ENCODE peak calls at places on chromosomes 7 and 10, in nine cellular contexts. F is foreskin fibroblast; I is cardiac fibroblast; C is B cell; H is GM13976; P is A549; K is CD4-positive, alpha-beta T cell; J is stomach; G is cardiac muscle cell. Y is an unnamed sample.

GRCh38 chr7:151240942-151241754 is 7.3 kb downstream of the SMARCD3 start:
- DNase-seq in J (no peak), P (no peak), C (no peak), I (no peak), H (no peak), F (no peak), K (no peak), G (no peak), Y (no peak)

GRCh38 chr10:77692782-77693181 is 55.2 kb upstream of the KCNMA1 start:
- DNase-seq in K (no peak), C (no peak), J (no peak), F (peak; percentile 42), P (no peak), I (peak; percentile 55), H (no peak), G (peak; percentile 55), Y (peak; percentile 6)

GRCh38 chr10:31745612-31746376 is 182.8 kb downstream of the ARHGAP12 start:
- DNase-seq in I (peak; percentile 96), K (no peak), J (no peak), G (peak; percentile 63), P (peak; percentile 50), F (peak; percentile 94), H (no peak), C (no peak), Y (no peak)

GRCh38 chr7:139109188-139109982 is at the start of gene ZC3HAV1:
- DNase-seq in C (peak; percentile 92), I (peak; percentile 91), H (peak; percentile 88), K (peak; percentile 80), G (peak; percentile 91), P (peak; percentile 86), F (peak; percentile 85), J (peak; percentile 88), Y (peak; percentile 90)

GRCh38 chr7:142104550-142105527 is 6.7 kb upstream of the MGAM2 start:
- DNase-seq in J (peak; percentile 37), F (no peak), H (no peak), K (no peak), G (peak; percentile 4), I (peak; percentile 72), P (peak; percentile 50), C (no peak), Y (peak; percentile 71)

GRCh38 chr10:119450606-119451304 is 91.8 kb downstream of the RGS10 start:
- DNase-seq in H (no peak), G (no peak), P (no peak), C (no peak), K (no peak), J (no peak), F (peak; percentile 33), I (peak; percentile 38), Y (no peak)

GRCh38 chr10:70656489-70656888 is 15.8 kb upstream of the ADAMTS14 start:
- DNase-seq in J (no peak), C (no peak), K (no peak), H (peak; percentile 73), F (peak; percentile 99), G (peak; percentile 95), I (peak; percentile 99), P (no peak), Y (no peak)

GRCh38 chr7:148395990-148396716 is 194.4 kb upstream of the C7orf33 start:
- DNase-seq in J (no peak), G (no peak), F (no peak), K (no peak), C (no peak), I (no peak), P (no peak), H (no peak), Y (no peak)

GRCh38 chr10:112951349-112952281 is 1.6 kb downstream of the TCF7L2 start:
- DNase-seq in F (peak; percentile 66), C (peak; percentile 32), P (peak; percentile 53), G (peak; percentile 86), K (no peak), J (peak; percentile 55), H (peak; percentile 49), I (peak; percentile 91), Y (peak; percentile 68)

GRCh38 chr7:29957921-29958320 is 31.7 kb downstream of the SCRN1 start:
- DNase-seq in H (no peak), C (no peak), J (no peak), G (no peak), I (no peak), F (no peak), P (no peak), K (no peak), Y (no peak)

GRCh38 chr7:102457352-102457924 is 7.2 kb downstream of the ALKBH4 start:
- DNase-seq in G (no peak), K (no peak), I (no peak), C (no peak), J (no peak), H (no peak), P (no peak), F (no peak), Y (no peak)

GRCh38 chr7:52639126-52639525 is 396.3 kb upstream of the POM121L12 start:
- DNase-seq in J (no peak), H (no peak), P (no peak), K (no peak), G (no peak), F (no peak), C (no peak), I (no peak), Y (no peak)

GRCh38 chr10:71981868-71982230 is 17.7 kb downstream of the CHST3 start:
- DNase-seq in J (no peak), H (peak; percentile 10), P (no peak), F (no peak), C (no peak), I (no peak), G (no peak), K (no peak), Y (no peak)

GRCh38 chr10:71982269-71983178 is 18.3 kb downstream of the CHST3 start:
- DNase-seq in F (no peak), H (no peak), I (no peak), J (no peak), K (no peak), G (no peak), P (no peak), C (no peak), Y (no peak)

GRCh38 chr10:71984798-71985388 is 20.7 kb downstream of the CHST3 start:
- DNase-seq in J (no peak), P (no peak), K (no peak), C (no peak), G (peak; percentile 19), I (no peak), H (peak; percentile 70), F (no peak), Y (no peak)

GRCh38 chr10:71984126-71984797 is 20.1 kb downstream of the CHST3 start:
- DNase-seq in J (no peak), C (no peak), P (no peak), H (no peak), K (no peak), I (no peak), G (no peak), F (no peak), Y (no peak)

GRCh38 chr10:71985542-71986250 is 21.5 kb downstream of the CHST3 start:
- DNase-seq in K (no peak), H (peak; percentile 69), C (no peak), I (peak; percentile 77), P (no peak), F (peak; percentile 82), G (peak; percentile 94), J (no peak), Y (no peak)
- TF ChIP-seq CTCF in K (no peak), H (no peak), C (no peak), I (no peak), P (no peak), F (no peak), G (peak; percentile 16), J (no peak), Y (no peak)

GRCh38 chr7:146175716-146176115 is 59.1 kb downstream of the CNTNAP2 start:
- DNase-seq in F (no peak), K (no peak), P (peak; percentile 0), I (peak; percentile 17), J (no peak), G (peak; percentile 23), C (no peak), H (no peak), Y (no peak)
- TF ChIP-seq CTCF in F (no peak), K (no peak), P (no peak), I (no peak), J (no peak), G (peak; percentile 17), C (no peak), H (no peak), Y (no peak)

GRCh38 chr7:77908664-77909063 is 110.1 kb downstream of the PHTF2 start:
- DNase-seq in P (no peak), H (no peak), J (no peak), G (no peak), C (no peak), I (no peak), K (no peak), F (no peak), Y (no peak)

GRCh38 chr7:77904252-77904651 is 105.7 kb downstream of the PHTF2 start:
- DNase-seq in G (no peak), K (no peak), C (no peak), H (no peak), J (no peak), F (no peak), I (no peak), P (no peak), Y (no peak)

GRCh38 chr7:77907281-77907680 is 108.7 kb downstream of the PHTF2 start:
- DNase-seq in G (no peak), P (no peak), F (no peak), K (no peak), J (no peak), C (no peak), H (no peak), I (no peak), Y (no peak)

DNA sequence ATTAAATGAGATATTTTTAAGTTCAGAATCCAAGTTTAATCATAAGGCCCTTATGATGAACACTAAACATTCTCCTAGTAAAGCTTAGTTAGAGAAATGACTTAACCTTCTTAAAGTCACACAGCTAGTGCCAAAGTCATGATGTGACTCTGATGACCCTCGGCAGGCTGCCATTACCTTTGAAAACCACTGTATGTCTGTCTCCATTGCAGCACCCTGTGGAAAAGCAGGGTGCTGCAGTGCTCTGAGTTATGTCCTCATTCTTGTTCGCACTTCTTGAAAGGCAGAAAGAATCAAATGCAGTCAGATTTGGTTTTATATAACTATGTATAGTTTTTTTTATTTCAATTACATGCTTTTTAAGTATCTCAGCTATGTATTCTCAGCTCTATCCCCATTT is 105.0 kb downstream of the PHTF2 start:
- DNase-seq in P (peak; percentile 31), H (peak; percentile 15), K (no peak), C (peak; percentile 44), F (peak; percentile 2), J (no peak), G (no peak), I (peak; percentile 31), Y (no peak)
- TF ChIP-seq CTCF in P (peak; percentile 38), H (peak; percentile 37), K (peak; percentile 15), C (peak; percentile 25), F (peak; percentile 37), J (no peak), G (peak; percentile 20), I (peak; percentile 36), Y (no peak)

DNA sequence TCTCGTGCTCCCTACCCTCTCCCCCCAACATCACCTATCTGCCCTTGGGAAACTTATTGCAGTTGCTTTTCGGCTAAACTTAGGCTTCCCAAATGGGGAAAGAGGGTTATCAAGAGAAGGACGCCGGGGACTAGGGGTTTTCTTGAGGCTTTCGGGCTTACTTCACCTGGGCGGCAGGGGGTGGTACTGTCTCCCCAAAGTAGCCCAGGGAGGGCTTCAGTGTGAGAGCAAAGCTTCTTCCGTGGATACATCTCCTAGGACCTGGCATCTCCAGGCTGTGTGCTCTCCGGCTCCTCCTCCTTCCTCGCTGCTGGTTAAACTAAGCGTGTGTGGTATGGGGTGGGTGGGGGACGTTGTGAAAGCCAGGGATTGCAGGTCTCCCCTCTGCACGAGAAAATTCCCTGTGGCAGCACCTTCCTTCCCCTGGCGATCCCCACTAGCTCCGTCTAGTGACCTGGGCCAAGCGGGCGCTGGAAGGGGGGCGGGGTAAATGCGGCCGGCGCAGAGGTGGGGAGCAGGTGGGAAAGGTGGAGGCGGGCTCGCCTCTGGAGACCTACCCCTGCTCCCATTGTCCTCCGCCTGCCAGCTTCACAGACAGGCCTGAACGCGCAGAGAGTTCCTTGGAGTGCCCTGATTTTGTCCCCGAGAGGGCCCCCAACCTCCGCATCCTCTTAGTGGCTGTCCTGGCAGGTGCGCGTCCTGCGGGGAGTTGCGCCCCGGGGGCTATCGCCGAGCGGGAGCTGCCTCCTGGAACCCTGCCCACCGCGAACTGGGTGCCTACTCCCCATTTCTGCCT is 1.2 kb downstream of the PLXDC2 start:
- DNase-seq in H (peak; percentile 20), F (no peak), I (no peak), G (peak; percentile 46), K (no peak), C (peak; percentile 1), J (no peak), P (no peak), Y (peak; percentile 65)
- TF ChIP-seq CTCF in H (no peak), F (no peak), I (peak; percentile 7), G (peak; percentile 13), K (no peak), C (no peak), J (no peak), P (no peak), Y (no peak)